ENCODE peak calls at places on chromosomes 16 and 17, in eight cellular contexts. E is activated CD8-positive, alpha-beta T cell treated with anti-CD3 and anti-CD28 coated beads for 36 hours; B is CD8-positive, alpha-beta memory T cell; U is CD4-positive, CD25-positive, alpha-beta regulatory T cell; W is germinal center; T is AG09309; I is endodermal cell; M is NCI-H1694. H is an unnamed sample.

GRCh38 chr16:81545470-81546175 is 101.0 kb downstream of the CMIP start:
- DNase-seq in E (peak), B (peak), U (no peak), W (no peak), T (no peak), I (no peak), M (no peak), H (no peak)

GRCh38 chr17:61362852-61363600 is 36.6 kb upstream of the TBX2 start:
- DNase-seq in E (no peak), B (no peak), U (no peak), W (no peak), T (no peak), I (no peak), M (no peak), H (no peak)

GRCh38 chr17:43543771-43544575 is 2.2 kb downstream of the ETV4 start:
- DNase-seq in E (no peak), B (no peak), U (no peak), W (no peak), T (no peak), I (peak), M (no peak), H (no peak)

GRCh38 chr17:65896889-65897288 is 295.0 kb downstream of the CEP112 start:
- DNase-seq in E (no peak), B (no peak), U (no peak), W (no peak), T (no peak), I (no peak), M (no peak), H (no peak)

GRCh38 chr17:41448506-41448905 is 7.7 kb upstream of the KRT38 start:
- DNase-seq in E (no peak), B (no peak), U (no peak), W (no peak), T (peak), I (no peak), M (no peak), H (no peak)

GRCh38 chr17:73230088-73230487 is 31.6 kb downstream of the CPSF4L start:
- DNase-seq in E (no peak), B (no peak), U (no peak), W (no peak), T (no peak), I (peak), M (no peak), H (no peak)

GRCh38 chr16:84511821-84512220 is 7.4 kb upstream of the MEAK7 start:
- DNase-seq in E (no peak), B (no peak), U (no peak), W (no peak), T (no peak), I (no peak), M (no peak), H (no peak)

GRCh38 chr17:21375757-21376584 is at the start of gene KCNJ12:
- DNase-seq in E (peak), B (no peak), U (no peak), W (no peak), T (no peak), I (peak), M (no peak), H (no peak)

GRCh38 chr17:6936370-6937028 is 59.4 kb upstream of the ALOX12 start:
- DNase-seq in E (no peak), B (peak), U (no peak), W (peak), T (no peak), I (no peak), M (no peak), H (no peak)

GRCh38 chr16:87931504-87931903 is 4.8 kb downstream of the CA5A start:
- DNase-seq in E (peak), B (no peak), U (no peak), W (no peak), T (no peak), I (no peak), M (no peak), H (no peak)

GRCh38 chr17:81306491-81306890 is 11.4 kb upstream of the SLC38A10 start:
- DNase-seq in E (no peak), B (no peak), U (no peak), W (no peak), T (no peak), I (no peak), M (no peak), H (no peak)

GRCh38 chr17:72119963-72120877 is 600 bp upstream of the SOX9 start:
- DNase-seq in E (no peak), B (no peak), U (no peak), W (peak), T (no peak), I (peak), M (no peak), H (no peak)

GRCh38 chr17:27363322-27363721 is 69.4 kb downstream of the WSB1 start:
- DNase-seq in E (no peak), B (no peak), U (no peak), W (no peak), T (no peak), I (no peak), M (no peak), H (no peak)

GRCh38 chr17:50056961-50057330 is 1.0 kb downstream of the ITGA3 start:
- DNase-seq in E (no peak), B (no peak), U (peak), W (no peak), T (no peak), I (peak), M (no peak), H (no peak)

GRCh38 chr16:19844945-19845641 is 39.6 kb downstream of the GPRC5B start:
- DNase-seq in E (no peak), B (no peak), U (no peak), W (no peak), T (peak), I (no peak), M (peak), H (no peak)

GRCh38 chr17:6569391-6570302 is 13.3 kb upstream of the PITPNM3 start:
- DNase-seq in E (no peak), B (no peak), U (no peak), W (no peak), T (no peak), I (no peak), M (no peak), H (no peak)

GRCh38 chr16:582614-583331 is 7.1 kb upstream of the RAB40C start:
- DNase-seq in E (no peak), B (no peak), U (no peak), W (no peak), T (no peak), I (peak), M (peak), H (no peak)

GRCh38 chr17:16027708-16028584 is 28.3 kb downstream of the TTC19 start:
- DNase-seq in E (peak), B (no peak), U (peak), W (no peak), T (peak), I (no peak), M (no peak), H (no peak)